ENCODE peak calls at places on chromosomes 7 and 10, in four cellular contexts. One of them, this sample, is unnamed.
A peak's percentile ranks its signal among the peaks of the same experiment; 100 is the strongest.

GRCh38 chr7:116952640-116953371 is 495 bp upstream of the ST7 start:
- DNase-seq in fibroblast of the aortic adventitia: peak; percentile 57
- DNase-seq in cardiac muscle cell: peak; percentile 67
- DNase-seq in K562: no peak
- DNase-seq in this sample: peak; percentile 85

GRCh38 chr10:24866615-24867583 is 85.5 kb downstream of the PRTFDC1 start:
- DNase-seq in K562: peak; percentile 36
- DNase-seq in cardiac muscle cell: peak; percentile 72
- DNase-seq in fibroblast of the aortic adventitia: peak; percentile 79
- DNase-seq in this sample: no peak

GRCh38 chr10:31739759-31740158 is 188.9 kb downstream of the ARHGAP12 start:
- DNase-seq in K562: no peak
- DNase-seq in fibroblast of the aortic adventitia: peak; percentile 93
- DNase-seq in cardiac muscle cell: peak; percentile 74
- DNase-seq in this sample: no peak

GRCh38 chr7:92255308-92255707 is 9.5 kb downstream of the ANKIB1 start:
- DNase-seq in fibroblast of the aortic adventitia: peak; percentile 94
- DNase-seq in cardiac muscle cell: peak; percentile 84
- DNase-seq in K562: no peak
- DNase-seq in this sample: no peak

GRCh38 chr7:102415685-102416225 is 17.6 kb upstream of the ORAI2 start:
- DNase-seq in K562: no peak
- DNase-seq in cardiac muscle cell: no peak
- DNase-seq in fibroblast of the aortic adventitia: no peak
- DNase-seq in this sample: no peak

GRCh38 chr7:154676422-154677073 is 326.4 kb downstream of the PAXIP1 start:
- DNase-seq in fibroblast of the aortic adventitia: no peak
- DNase-seq in K562: peak; percentile 85
- DNase-seq in cardiac muscle cell: no peak
- DNase-seq in this sample: peak; percentile 44

GRCh38 chr10:89869180-89869579 is 167.8 kb downstream of the KIF20B start:
- DNase-seq in K562: no peak
- DNase-seq in fibroblast of the aortic adventitia: peak; percentile 15
- DNase-seq in cardiac muscle cell: peak; percentile 61
- DNase-seq in this sample: no peak

GRCh38 chr10:28839600-28840007 is 162.3 kb downstream of the BAMBI start:
- DNase-seq in cardiac muscle cell: peak; percentile 88
- DNase-seq in K562: peak; percentile 24
- DNase-seq in fibroblast of the aortic adventitia: peak; percentile 65
- DNase-seq in this sample: no peak

GRCh38 chr7:130951976-130952313 is 217.9 kb upstream of the KLF14 start:
- DNase-seq in cardiac muscle cell: no peak
- DNase-seq in K562: no peak
- DNase-seq in fibroblast of the aortic adventitia: no peak
- DNase-seq in this sample: no peak

GRCh38 chr10:122441961-122442360 is 12.5 kb upstream of the ARMS2 start:
- DNase-seq in cardiac muscle cell: peak; percentile 49
- DNase-seq in K562: no peak
- DNase-seq in fibroblast of the aortic adventitia: peak; percentile 49
- DNase-seq in this sample: no peak

GRCh38 chr7:116138202-116138801 is 72.0 kb upstream of the TES start:
- DNase-seq in K562: peak; percentile 59
- DNase-seq in cardiac muscle cell: peak; percentile 81
- DNase-seq in fibroblast of the aortic adventitia: peak; percentile 83
- DNase-seq in this sample: no peak

GRCh38 chr10:113333313-113333712 is 219.5 kb upstream of the HABP2 start:
- DNase-seq in fibroblast of the aortic adventitia: no peak
- DNase-seq in K562: no peak
- DNase-seq in cardiac muscle cell: no peak
- DNase-seq in this sample: no peak

GRCh38 chr10:126646101-126646500 is 24.4 kb downstream of the C10orf90 start:
- DNase-seq in K562: no peak
- DNase-seq in fibroblast of the aortic adventitia: peak; percentile 40
- DNase-seq in cardiac muscle cell: peak; percentile 31
- DNase-seq in this sample: no peak

GRCh38 chr7:30973292-30973691 is 9.5 kb downstream of the GHRHR start:
- DNase-seq in K562: no peak
- DNase-seq in fibroblast of the aortic adventitia: no peak
- DNase-seq in cardiac muscle cell: no peak
- DNase-seq in this sample: no peak

GRCh38 chr7:131254211-131254610 is 73.5 kb upstream of the MKLN1 start:
- DNase-seq in cardiac muscle cell: no peak
- DNase-seq in fibroblast of the aortic adventitia: no peak
- DNase-seq in K562: no peak
- DNase-seq in this sample: no peak

GRCh38 chr7:89607797-89608196 is 546.5 kb upstream of the STEAP1 start:
- DNase-seq in fibroblast of the aortic adventitia: no peak
- DNase-seq in cardiac muscle cell: no peak
- DNase-seq in K562: no peak
- DNase-seq in this sample: no peak

GRCh38 chr7:110841840-110842579 is 248.9 kb upstream of the LRRN3 start:
- DNase-seq in cardiac muscle cell: no peak
- DNase-seq in fibroblast of the aortic adventitia: no peak
- DNase-seq in K562: no peak
- DNase-seq in this sample: no peak

GRCh38 chr7:47226688-47227087 is 355.2 kb downstream of the TNS3 start:
- DNase-seq in fibroblast of the aortic adventitia: no peak
- DNase-seq in K562: no peak
- DNase-seq in cardiac muscle cell: no peak
- DNase-seq in this sample: no peak

GRCh38 chr10:21516270-21517131 is 9.0 kb downstream of the SKIDA1 start:
- DNase-seq in cardiac muscle cell: peak; percentile 86
- DNase-seq in fibroblast of the aortic adventitia: peak; percentile 69
- DNase-seq in K562: peak; percentile 49
- DNase-seq in this sample: peak; percentile 62

GRCh38 chr10:18658301-18658991 is 785 bp upstream of the ARL5B start:
- DNase-seq in K562: no peak
- DNase-seq in fibroblast of the aortic adventitia: peak; percentile 79
- DNase-seq in cardiac muscle cell: peak; percentile 56
- DNase-seq in this sample: no peak

GRCh38 chr7:45910855-45911254 is 10.2 kb downstream of the IGFBP3 start:
- DNase-seq in fibroblast of the aortic adventitia: no peak
- DNase-seq in cardiac muscle cell: no peak
- DNase-seq in K562: no peak
- DNase-seq in this sample: no peak

GRCh38 chr7:105439174-105439893 is 50.6 kb upstream of the SRPK2 start:
- DNase-seq in K562: peak; percentile 38
- DNase-seq in cardiac muscle cell: peak; percentile 72
- DNase-seq in fibroblast of the aortic adventitia: peak; percentile 84
- DNase-seq in this sample: peak; percentile 30

GRCh38 chr7:32347244-32347828 is 142.8 kb downstream of the LSM5 start:
- DNase-seq in fibroblast of the aortic adventitia: peak; percentile 14
- DNase-seq in cardiac muscle cell: peak; percentile 36
- DNase-seq in K562: peak; percentile 47
- DNase-seq in this sample: no peak

GRCh38 chr7:116598278-116598677 is 73.4 kb downstream of the CAV1 start:
- DNase-seq in K562: peak; percentile 36
- DNase-seq in fibroblast of the aortic adventitia: no peak
- DNase-seq in cardiac muscle cell: no peak
- DNase-seq in this sample: no peak

GRCh38 chr10:86937502-86938154 is 19.8 kb downstream of the MMRN2 start:
- DNase-seq in cardiac muscle cell: no peak
- DNase-seq in K562: no peak
- DNase-seq in fibroblast of the aortic adventitia: no peak
- DNase-seq in this sample: peak; percentile 7

GRCh38 chr7:139844779-139845442 is 15.8 kb downstream of the TBXAS1 start:
- DNase-seq in K562: no peak
- DNase-seq in cardiac muscle cell: no peak
- DNase-seq in fibroblast of the aortic adventitia: no peak
- DNase-seq in this sample: no peak

GRCh38 chr7:44064791-44065430 is 456 bp downstream of the PGAM2 start:
- DNase-seq in fibroblast of the aortic adventitia: no peak
- DNase-seq in K562: no peak
- DNase-seq in cardiac muscle cell: no peak
- DNase-seq in this sample: no peak

GRCh38 chr7:51350195-51350896 is 33.7 kb upstream of the COBL start:
- DNase-seq in cardiac muscle cell: peak; percentile 19
- DNase-seq in K562: no peak
- DNase-seq in fibroblast of the aortic adventitia: no peak
- DNase-seq in this sample: peak; percentile 34

GRCh38 chr7:51354897-51355296 is 38.3 kb upstream of the COBL start:
- DNase-seq in cardiac muscle cell: no peak
- DNase-seq in fibroblast of the aortic adventitia: no peak
- DNase-seq in K562: no peak
- DNase-seq in this sample: no peak

GRCh38 chr7:51351661-51352060 is 35.1 kb upstream of the COBL start:
- DNase-seq in K562: no peak
- DNase-seq in cardiac muscle cell: peak; percentile 19
- DNase-seq in fibroblast of the aortic adventitia: peak; percentile 24
- DNase-seq in this sample: no peak

GRCh38 chr7:51354434-51354833 is 37.8 kb upstream of the COBL start:
- DNase-seq in cardiac muscle cell: no peak
- DNase-seq in K562: no peak
- DNase-seq in fibroblast of the aortic adventitia: no peak
- DNase-seq in this sample: no peak

GRCh38 chr7:51352174-51353145 is 35.9 kb upstream of the COBL start:
- DNase-seq in K562: peak; percentile 22
- DNase-seq in cardiac muscle cell: no peak
- DNase-seq in fibroblast of the aortic adventitia: no peak
- DNase-seq in this sample: no peak
- TF ChIP-seq CTCF in K562: no peak
- TF ChIP-seq CTCF in cardiac muscle cell: no peak
- TF ChIP-seq CTCF in fibroblast of the aortic adventitia: no peak
- TF ChIP-seq CTCF in this sample: no peak

DNA sequence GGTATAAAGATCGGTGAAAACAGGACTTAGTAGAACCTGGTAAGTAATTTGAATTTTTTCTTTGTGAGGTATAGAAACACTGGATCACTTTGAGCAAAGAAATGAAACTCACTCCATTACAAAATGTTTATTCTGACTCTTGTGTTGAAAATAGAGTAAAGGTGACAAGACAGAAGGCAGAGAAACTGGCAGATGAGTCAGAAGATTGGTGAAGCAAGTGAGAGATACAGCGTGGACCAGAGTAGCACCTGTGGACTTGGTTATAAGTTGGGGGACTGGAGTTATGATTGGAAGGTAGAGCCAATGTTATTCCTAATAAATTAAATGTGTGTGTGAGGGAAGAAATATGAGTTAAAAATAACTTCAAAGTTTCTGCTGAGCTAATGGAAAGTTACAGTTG is 620.9 kb downstream of the ZWINT start:
- DNase-seq in K562: no peak
- DNase-seq in cardiac muscle cell: no peak
- DNase-seq in fibroblast of the aortic adventitia: no peak
- DNase-seq in this sample: no peak
- H3K4me3 ChIP-seq in K562: no peak overlapping the region
- H3K4me3 ChIP-seq in cardiac muscle cell: no peak overlapping the region
- H3K4me3 ChIP-seq in fibroblast of the aortic adventitia: no peak overlapping the region
- H3K4me3 ChIP-seq in this sample: no peak overlapping the region

GRCh38 chr10:70145666-70146488 is 623 bp downstream of the TYSND1 start:
- DNase-seq in fibroblast of the aortic adventitia: peak; percentile 50
- DNase-seq in K562: peak; percentile 37
- DNase-seq in cardiac muscle cell: peak; percentile 61
- DNase-seq in this sample: peak; percentile 71
- TF ChIP-seq CTCF in fibroblast of the aortic adventitia: no peak
- TF ChIP-seq CTCF in K562: no peak
- TF ChIP-seq CTCF in cardiac muscle cell: peak; percentile 46
- TF ChIP-seq CTCF in this sample: peak; percentile 55

GRCh38 chr7:98352621-98353020 is 48.3 kb downstream of the BAIAP2L1 start:
- DNase-seq in fibroblast of the aortic adventitia: peak; percentile 58
- DNase-seq in cardiac muscle cell: peak; percentile 58
- DNase-seq in K562: no peak
- DNase-seq in this sample: no peak
- H3K4me3 ChIP-seq in fibroblast of the aortic adventitia: no peak overlapping the region
- H3K4me3 ChIP-seq in cardiac muscle cell: no peak overlapping the region
- H3K4me3 ChIP-seq in K562: no peak overlapping the region
- H3K4me3 ChIP-seq in this sample: no peak overlapping the region

GRCh38 chr10:97690138-97690537 is 3.1 kb upstream of the AVPI1 start:
- DNase-seq in cardiac muscle cell: no peak
- DNase-seq in K562: no peak
- DNase-seq in fibroblast of the aortic adventitia: no peak
- DNase-seq in this sample: no peak
- TF ChIP-seq CTCF in cardiac muscle cell: no peak
- TF ChIP-seq CTCF in K562: no peak
- TF ChIP-seq CTCF in fibroblast of the aortic adventitia: no peak
- TF ChIP-seq CTCF in this sample: no peak

DNA sequence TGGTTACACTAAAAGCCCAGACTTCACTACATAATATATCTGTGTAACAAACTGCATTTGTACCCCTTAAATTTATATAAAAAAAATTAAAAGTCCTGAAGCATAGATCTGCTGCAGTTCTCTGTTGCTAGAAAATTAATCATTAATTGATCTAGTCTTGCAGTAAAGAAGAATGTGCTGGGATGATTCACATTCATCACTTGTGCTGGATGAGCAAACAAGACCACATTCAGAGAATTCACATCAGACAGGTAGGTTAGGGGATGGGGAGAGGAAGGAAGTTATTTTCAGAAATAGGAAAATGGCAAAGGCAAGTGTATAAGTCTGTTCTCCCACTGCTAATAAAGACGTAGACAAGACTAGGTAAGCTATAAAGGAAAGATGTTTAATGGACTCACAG is 1019.0 kb downstream of the KCNMA1 start:
- DNase-seq in fibroblast of the aortic adventitia: no peak
- DNase-seq in cardiac muscle cell: no peak
- DNase-seq in K562: no peak
- DNase-seq in this sample: no peak
- H3K4me3 ChIP-seq in fibroblast of the aortic adventitia: no peak overlapping the region
- H3K4me3 ChIP-seq in cardiac muscle cell: no peak overlapping the region
- H3K4me3 ChIP-seq in K562: no peak overlapping the region
- H3K4me3 ChIP-seq in this sample: no peak overlapping the region

GRCh38 chr7:445020-445419 is 74.6 kb downstream of the PDGFA start:
- DNase-seq in cardiac muscle cell: no peak
- DNase-seq in fibroblast of the aortic adventitia: no peak
- DNase-seq in K562: no peak
- DNase-seq in this sample: no peak

GRCh38 chr7:443279-443833 is 76.3 kb downstream of the PDGFA start:
- DNase-seq in K562: no peak
- DNase-seq in fibroblast of the aortic adventitia: no peak
- DNase-seq in cardiac muscle cell: no peak
- DNase-seq in this sample: no peak

GRCh38 chr7:445563-446288 is 73.9 kb downstream of the PDGFA start:
- DNase-seq in cardiac muscle cell: no peak
- DNase-seq in fibroblast of the aortic adventitia: no peak
- DNase-seq in K562: no peak
- DNase-seq in this sample: no peak

GRCh38 chr7:446289-446935 is 73.2 kb downstream of the PDGFA start:
- DNase-seq in fibroblast of the aortic adventitia: no peak
- DNase-seq in cardiac muscle cell: no peak
- DNase-seq in K562: no peak
- DNase-seq in this sample: no peak

DNA sequence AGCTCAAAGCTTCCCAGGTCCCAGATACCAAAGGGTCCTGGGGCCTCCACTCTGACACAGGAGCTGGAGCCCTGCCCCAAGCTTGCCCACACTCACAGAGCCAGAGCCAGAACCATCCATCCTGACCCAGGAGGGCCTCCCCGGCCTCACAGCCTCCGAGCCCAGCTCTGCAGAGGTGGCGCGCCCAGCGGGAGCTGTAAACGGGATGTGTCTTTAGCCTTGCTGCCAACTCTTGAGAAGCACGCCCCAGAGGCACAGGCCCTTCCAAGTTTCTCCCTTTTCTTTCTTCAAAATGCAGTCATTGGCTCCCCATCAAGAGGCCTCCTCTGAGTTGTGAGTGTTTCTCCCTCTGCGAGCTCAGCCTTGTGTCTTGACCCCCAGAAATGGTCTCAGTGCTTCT is 75.0 kb downstream of the PDGFA start:
- DNase-seq in K562: no peak
- DNase-seq in fibroblast of the aortic adventitia: peak; percentile 59
- DNase-seq in cardiac muscle cell: peak; percentile 36
- DNase-seq in this sample: no peak
- TF ChIP-seq CTCF in K562: no peak
- TF ChIP-seq CTCF in fibroblast of the aortic adventitia: no peak
- TF ChIP-seq CTCF in cardiac muscle cell: no peak
- TF ChIP-seq CTCF in this sample: no peak